ENCODE peak calls at places on chromosome 10, in seven cellular contexts. Y is epithelial cell of esophagus, Z is substantia nigra, W is NCI-H1694 treated with DMSO at 0.1 percent for 48 hours, L is heart right ventricle, M is GM18507, E is aorta. T is an unnamed sample.

GRCh38 chr10:66537186-66537585 is 388.6 kb upstream of the LRRTM3 start:
- DNase-seq in Y (no peak), Z (no peak), W (no peak), L (no peak), M (no peak), E (no peak), T (no peak)

GRCh38 chr10:97169911-97170693 is 15.7 kb downstream of the SLIT1 start:
- DNase-seq in Y (peak), Z (no peak), W (no peak), L (peak), M (no peak), E (no peak), T (no peak)

GRCh38 chr10:5509236-5509635 is 9.9 kb upstream of the CALML5 start:
- DNase-seq in Y (peak), Z (no peak), W (no peak), L (no peak), M (no peak), E (peak), T (no peak)

GRCh38 chr10:54940418-54940817 is 139.4 kb upstream of the PCDH15 start:
- DNase-seq in Y (no peak), Z (no peak), W (no peak), L (no peak), M (no peak), E (no peak), T (no peak)

GRCh38 chr10:88091490-88092061 is 228.2 kb downstream of the PTEN start:
- DNase-seq in Y (peak), Z (no peak), W (no peak), L (no peak), M (peak), E (no peak), T (peak)

GRCh38 chr10:104809288-104810090 is 168.4 kb downstream of the SORCS3 start:
- DNase-seq in Y (peak), Z (no peak), W (no peak), L (no peak), M (no peak), E (no peak), T (no peak)

GRCh38 chr10:97640868-97641811 is 669 bp downstream of the PI4K2A start:
- DNase-seq in Y (peak), Z (peak), W (no peak), L (peak), M (no peak), E (peak), T (no peak)

GRCh38 chr10:99435986-99436633 is 5.7 kb upstream of the GOT1 start:
- DNase-seq in Y (peak), Z (no peak), W (peak), L (no peak), M (no peak), E (no peak), T (no peak)

GRCh38 chr10:131651674-131652093 is 249.1 kb upstream of the PPP2R2D start:
- DNase-seq in Y (no peak), Z (no peak), W (no peak), L (no peak), M (no peak), E (no peak), T (no peak)

GRCh38 chr10:63711866-63712716 is 190.9 kb downstream of the REEP3 start:
- DNase-seq in Y (peak), Z (peak), W (peak), L (peak), M (no peak), E (peak), T (no peak)

GRCh38 chr10:109427421-109427820 is 495.9 kb downstream of the XPNPEP1 start:
- DNase-seq in Y (no peak), Z (no peak), W (peak), L (no peak), M (no peak), E (no peak), T (no peak)

GRCh38 chr10:47449102-47449978 is 34.6 kb downstream of the ANXA8 start:
- DNase-seq in Y (no peak), Z (peak), W (no peak), L (no peak), M (no peak), E (no peak), T (no peak)

GRCh38 chr10:34078017-34078416 is 737.1 kb downstream of the PARD3 start:
- DNase-seq in Y (no peak), Z (no peak), W (no peak), L (no peak), M (no peak), E (no peak), T (no peak)

GRCh38 chr10:119090026-119090808 is 9.6 kb upstream of the EIF3A start:
- DNase-seq in Y (no peak), Z (no peak), W (no peak), L (no peak), M (no peak), E (no peak), T (peak)

T was measured in CD4-positive, alpha-beta T cell.